ENCODE peak calls at places on chromosomes 13 and 19, in four cellular contexts. M is A549; I is CD8-positive, alpha-beta T cell; B is fibroblast of lung. D is an unnamed sample.

GRCh38 chr13:110820311-110820710 is 94.6 kb downstream of the ANKRD10 start:
- DNase-seq in I (no peak), M (no peak), B (no peak), D (no peak)

GRCh38 chr13:113022391-113023216 is 53.6 kb downstream of the MCF2L start:
- DNase-seq in M (no peak), I (no peak), B (no peak), D (no peak)

GRCh38 chr13:109336730-109337129 is 449.7 kb downstream of the IRS2 start:
- DNase-seq in M (peak; percentile 52), B (peak; percentile 94), I (no peak), D (no peak)

GRCh38 chr13:84649853-84650252 is 767.6 kb upstream of the SLITRK1 start:
- DNase-seq in I (no peak), B (peak; percentile 44), M (no peak), D (no peak)

GRCh38 chr13:24624801-24625231 is 55.4 kb upstream of the ATP12A start:
- DNase-seq in B (no peak), M (no peak), I (no peak), D (no peak)

GRCh38 chr13:114067381-114067885 is 65.0 kb downstream of the RASA3 start:
- DNase-seq in I (peak; percentile 35), M (no peak), B (peak; percentile 64), D (no peak)

GRCh38 chr19:41085748-41086415 is 2.4 kb upstream of the CYP2A13 start:
- DNase-seq in I (no peak), B (no peak), M (no peak), D (no peak)

GRCh38 chr13:104296301-104296700 is 1230.1 kb upstream of the SLC10A2 start:
- DNase-seq in I (no peak), B (no peak), M (no peak), D (no peak)

GRCh38 chr19:44614313-44614712 is 950 bp downstream of the IGSF23 start:
- DNase-seq in I (no peak), M (no peak), B (no peak), D (no peak)

GRCh38 chr19:55672418-55672817 is 2.6 kb upstream of the EPN1 start:
- DNase-seq in M (no peak), B (peak; percentile 30), I (no peak), D (no peak)

GRCh38 chr19:4687396-4687795 is 17.3 kb upstream of the MYDGF start:
- DNase-seq in B (no peak), M (no peak), I (no peak), D (no peak)

GRCh38 chr13:33236021-33236420 is 49.5 kb downstream of the STARD13 start:
- DNase-seq in I (no peak), M (no peak), B (peak; percentile 93), D (no peak)

GRCh38 chr19:54430306-54431254 is 15.3 kb downstream of the TTYH1 start:
- DNase-seq in I (peak; percentile 52), B (no peak), M (peak; percentile 66), D (peak; percentile 73)

GRCh38 chr13:23696610-23697009 is 126.4 kb downstream of the TNFRSF19 start:
- DNase-seq in B (no peak), I (no peak), M (no peak), D (no peak)

GRCh38 chr13:91368676-91369425 is 21.4 kb downstream of the MIR17HG start:
- DNase-seq in M (no peak), B (peak; percentile 49), I (no peak), D (no peak)

GRCh38 chr13:33785384-33785783 is 32.6 kb upstream of the RFC3 start:
- DNase-seq in M (no peak), I (no peak), B (no peak), D (no peak)

GRCh38 chr13:97259787-97260641 is 37.9 kb downstream of the MBNL2 start:
- DNase-seq in M (peak; percentile 77), B (peak; percentile 84), I (no peak), D (peak; percentile 43)

GRCh38 chr19:53432088-53432661 is 391 bp downstream of the ZNF761 start:
- DNase-seq in B (peak; percentile 6), I (no peak), M (peak; percentile 18), D (peak; percentile 64)

GRCh38 chr19:30091456-30091855 is 149.4 kb downstream of the URI1 start:
- DNase-seq in I (no peak), B (no peak), M (no peak), D (no peak)

GRCh38 chr13:113897161-113897560 is 33.3 kb upstream of the GAS6 start:
- DNase-seq in B (peak; percentile 99), I (no peak), M (peak; percentile 19), D (no peak)

GRCh38 chr19:8194528-8195275 is 14.5 kb upstream of the CERS4 start:
- DNase-seq in M (no peak), I (peak; percentile 41), B (no peak), D (no peak)

GRCh38 chr19:6678690-6679109 is 8.7 kb upstream of the TNFSF14 start:
- DNase-seq in I (no peak), B (peak; percentile 43), M (no peak), D (no peak)

DNA sequence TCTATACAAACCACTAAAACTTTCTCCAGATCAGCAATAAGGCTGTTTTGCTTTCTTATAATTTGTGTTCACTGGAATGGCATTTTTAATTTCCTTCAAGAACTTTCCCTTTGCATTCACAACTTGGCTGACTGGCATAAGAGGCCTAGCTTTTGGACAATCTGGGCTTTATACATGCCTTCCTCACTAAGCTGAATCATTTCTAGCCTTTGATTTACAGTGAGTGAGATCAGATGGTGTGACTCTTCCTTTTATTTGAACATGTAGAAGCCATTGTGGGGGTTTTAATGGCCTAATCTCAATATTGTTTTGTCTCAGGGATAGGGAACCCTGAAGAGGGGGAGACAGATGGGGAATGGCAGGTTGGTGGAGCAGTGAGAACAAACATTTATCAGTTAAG is 82.7 kb downstream of the FOXO1 start:
- DNase-seq in M (no peak), I (no peak), B (no peak), D (no peak)
- TF ChIP-seq CTCF in M (no peak), I (no peak), B (no peak), D (no peak)

DNA sequence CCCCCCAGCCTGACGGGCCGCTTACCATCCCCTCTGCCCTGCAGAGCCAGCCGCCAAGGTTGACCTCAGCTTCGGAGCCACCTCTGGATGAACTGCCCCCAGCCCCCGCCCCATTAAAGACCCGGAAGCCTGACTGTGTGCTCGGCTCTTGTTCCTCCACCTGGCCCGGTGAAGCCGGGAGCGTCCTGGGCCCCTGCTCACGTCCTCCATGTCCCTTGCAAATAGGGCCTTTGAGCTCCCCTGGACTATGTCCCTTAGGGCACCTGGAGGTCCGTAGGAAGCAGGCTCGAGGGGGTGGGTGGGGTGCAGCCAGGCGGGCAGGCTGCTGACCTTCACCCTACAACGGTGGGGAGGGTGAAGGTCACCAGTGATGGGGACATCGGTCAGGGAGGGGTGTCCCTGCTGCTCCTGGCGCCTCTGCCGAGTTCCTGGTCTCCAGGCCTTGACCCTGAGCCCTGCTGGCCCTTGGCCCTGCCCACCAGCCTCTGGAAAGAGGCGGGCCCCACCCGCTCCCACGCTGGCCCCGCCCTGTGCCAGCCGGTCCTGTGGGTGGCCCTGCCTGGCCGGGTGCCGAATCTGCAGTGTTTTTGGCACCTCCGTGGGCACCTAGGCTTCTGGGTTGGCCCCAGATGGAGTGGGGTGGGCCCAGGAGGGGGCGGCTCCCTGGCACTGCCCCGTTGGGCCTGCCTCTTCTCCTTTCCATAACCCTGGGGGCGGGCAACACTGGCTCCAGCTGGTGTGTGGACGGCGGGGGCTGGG is 3.3 kb downstream of the ATP5F1D start:
- DNase-seq in I (peak; percentile 31), B (no peak), M (no peak), D (peak; percentile 89)
- H3K4me3 ChIP-seq in I (no peak overlapping the region), B (no peak overlapping the region), M (peak overlapping the region; percentile 31), D (peak overlapping the region; percentile 4)

GRCh38 chr13:78977311-78977710 is 318.4 kb upstream of the OBI1 start:
- DNase-seq in B (no peak), I (no peak), M (no peak), D (no peak)

GRCh38 chr13:78971355-78971754 is 312.4 kb upstream of the OBI1 start:
- DNase-seq in I (no peak), B (no peak), M (no peak), D (no peak)

GRCh38 chr13:78978381-78978998 is 319.5 kb upstream of the OBI1 start:
- DNase-seq in M (peak; percentile 56), I (peak; percentile 22), B (peak; percentile 43), D (peak; percentile 9)

GRCh38 chr13:78976696-78977095 is 317.7 kb upstream of the OBI1 start:
- DNase-seq in B (no peak), I (no peak), M (no peak), D (no peak)

GRCh38 chr13:78972561-78972960 is 313.6 kb upstream of the OBI1 start:
- DNase-seq in B (no peak), M (no peak), I (no peak), D (no peak)
- H3K27ac ChIP-seq in B (no peak overlapping the region), M (no peak overlapping the region), I (no peak overlapping the region), D (no peak overlapping the region)

DNA sequence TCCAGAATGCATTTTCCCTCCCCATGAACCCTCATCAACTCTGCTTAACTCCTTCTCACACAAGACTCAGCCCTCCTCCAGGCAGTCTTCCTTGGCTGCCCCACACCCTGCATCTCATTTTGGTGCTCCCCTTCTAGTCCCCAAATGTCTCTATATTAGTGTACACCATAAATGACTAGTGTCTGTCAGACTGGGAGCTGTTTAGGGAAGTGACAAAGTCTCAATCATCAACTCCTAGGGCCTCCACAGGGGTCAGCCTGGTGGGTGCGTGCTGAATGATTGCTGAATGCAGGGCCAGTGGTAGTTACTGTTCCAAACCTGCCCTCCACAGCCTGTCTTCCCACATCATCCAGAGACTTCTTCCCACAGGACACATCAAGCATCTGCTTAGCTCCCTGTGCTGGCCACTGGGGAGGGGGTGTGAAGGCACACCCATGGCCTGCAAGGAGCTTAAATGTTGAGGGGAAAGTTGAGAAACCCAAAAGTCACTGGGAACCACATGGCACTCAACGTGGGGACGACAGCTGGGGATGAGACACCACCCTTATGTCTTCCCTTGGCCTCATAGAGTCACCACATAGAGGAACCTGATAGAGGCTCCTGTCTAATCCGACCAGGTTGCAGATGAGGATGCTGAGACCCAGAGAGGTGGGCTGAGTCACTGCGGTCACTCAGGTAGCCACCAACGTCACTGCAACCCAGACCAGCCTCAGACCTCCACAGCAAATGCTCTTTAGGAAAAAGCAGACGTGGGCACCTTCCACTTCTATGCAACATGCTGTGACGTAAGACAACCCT is 79.3 kb upstream of the TM9SF2 start:
- DNase-seq in M (no peak), B (no peak), I (peak; percentile 49), D (no peak)
- TF ChIP-seq CTCF in M (no peak), B (no peak), I (no peak), D (no peak)